ENCODE peak calls at places on chromosomes 1 and 21, in nine cellular contexts. X is transverse colon, F is stomach, I is Panc1, C is GM23338, J is breast epithelium, B is spleen, K is SK-N-MC, V is SK-N-SH. T is an unnamed sample.

GRCh38 chr1:38037481-38037939 is 9.1 kb downstream of the POU3F1 start:
- DNase-seq in K (no peak), F (no peak), J (no peak), C (no peak), V (peak), I (no peak), X (no peak), B (no peak), T (no peak)

GRCh38 chr21:38472709-38473108 is 25.6 kb downstream of the ERG start:
- DNase-seq in I (no peak), J (no peak), K (no peak), B (peak), X (no peak), F (no peak), V (no peak), C (peak), T (no peak)

GRCh38 chr1:56966698-56966999 is 834 bp upstream of the C8B start:
- DNase-seq in C (no peak), F (no peak), V (no peak), K (no peak), X (no peak), B (no peak), I (no peak), J (no peak), T (no peak)

GRCh38 chr1:34165422-34165921 is 442 bp upstream of the CSMD2 start:
- DNase-seq in F (no peak), C (peak), K (no peak), J (no peak), V (peak), X (no peak), I (no peak), B (no peak), T (no peak)

GRCh38 chr1:40638097-40639036 is 27.1 kb downstream of the RIMS3 start:
- DNase-seq in I (no peak), F (no peak), K (no peak), V (no peak), B (no peak), J (no peak), X (no peak), C (peak), T (peak)

GRCh38 chr1:165253818-165254254 is 102.7 kb downstream of the LMX1A start:
- DNase-seq in I (no peak), C (no peak), V (no peak), K (no peak), B (no peak), J (no peak), X (no peak), F (no peak), T (no peak)

GRCh38 chr1:85579619-85580018 is 942 bp upstream of the CCN1 start:
- DNase-seq in X (no peak), C (peak), I (peak), B (no peak), V (no peak), J (peak), F (no peak), K (no peak), T (no peak)

GRCh38 chr1:8379513-8380186 is 61.7 kb downstream of the SLC45A1 start:
- DNase-seq in V (no peak), B (no peak), J (no peak), C (peak), X (no peak), I (no peak), K (no peak), F (no peak), T (no peak)

GRCh38 chr1:24745711-24746582 is 700 bp downstream of the CLIC4 start:
- DNase-seq in F (peak), X (peak), J (peak), B (peak), K (no peak), V (peak), I (no peak), C (peak), T (peak)

GRCh38 chr1:39525366-39526165 is 34.1 kb downstream of the BMP8A start:
- DNase-seq in K (no peak), X (peak), J (no peak), F (peak), C (no peak), B (peak), I (no peak), V (no peak), T (no peak)

GRCh38 chr1:39927538-39927937 is 25.8 kb upstream of the MYCL start:
- DNase-seq in V (no peak), J (peak), X (no peak), B (no peak), K (no peak), I (no peak), F (no peak), C (no peak), T (no peak)

GRCh38 chr1:243263824-243264223 is 8.0 kb downstream of the SDCCAG8 start:
- DNase-seq in C (no peak), X (no peak), K (no peak), J (no peak), V (no peak), B (no peak), F (no peak), I (no peak), T (no peak)

GRCh38 chr21:16942703-16943102 is 570.1 kb upstream of the CXADR start:
- DNase-seq in C (peak), V (peak), B (no peak), X (no peak), F (no peak), J (no peak), K (no peak), I (no peak), T (no peak)

GRCh38 chr21:36610201-36610600 is 88.7 kb upstream of the SIM2 start:
- DNase-seq in X (no peak), K (no peak), C (no peak), V (no peak), F (no peak), I (no peak), J (no peak), B (no peak), T (no peak)

GRCh38 chr21:17925000-17925610 is 105.9 kb upstream of the C21orf91 start:
- DNase-seq in F (peak), X (peak), I (peak), J (no peak), C (peak), K (peak), V (peak), B (no peak), T (no peak)

GRCh38 chr1:27648602-27649305 is 13.8 kb upstream of the FGR start:
- DNase-seq in C (no peak), F (no peak), B (no peak), J (no peak), I (no peak), K (no peak), V (no peak), X (no peak), T (no peak)

GRCh38 chr1:205162301-205162700 is 40.5 kb upstream of the RBBP5 start:
- DNase-seq in J (no peak), B (no peak), C (no peak), K (no peak), X (no peak), I (no peak), F (no peak), V (no peak), T (no peak)

GRCh38 chr21:16532841-16533240 is 803.1 kb downstream of the USP25 start:
- DNase-seq in K (no peak), F (no peak), B (no peak), V (no peak), I (no peak), C (no peak), J (no peak), X (no peak), T (no peak)

GRCh38 chr1:119829636-119830035 is 18.4 kb upstream of the REG4 start:
- DNase-seq in I (no peak), K (no peak), B (no peak), F (no peak), C (no peak), V (no peak), J (no peak), X (no peak), T (no peak)

GRCh38 chr1:211247921-211248320 is 11.2 kb upstream of the RCOR3 start:
- DNase-seq in I (no peak), J (no peak), C (peak), F (no peak), X (no peak), V (peak), B (no peak), K (no peak), T (no peak)

GRCh38 chr1:39825432-39825941 is 36.8 kb upstream of the BMP8B start:
- DNase-seq in V (no peak), I (no peak), J (no peak), B (no peak), X (peak), F (no peak), C (no peak), K (no peak), T (no peak)

GRCh38 chr1:161021168-161021958 is 411 bp upstream of the F11R start:
- DNase-seq in V (peak), X (peak), I (no peak), B (peak), F (peak), C (peak), K (peak), J (peak), T (peak)

GRCh38 chr1:65150583-65151263 is 2.7 kb downstream of the AK4 start:
- DNase-seq in B (no peak), V (no peak), X (no peak), K (no peak), C (peak), F (no peak), I (no peak), J (no peak), T (no peak)

GRCh38 chr1:211566431-211567025 is 12.4 kb downstream of the SLC30A1 start:
- DNase-seq in B (no peak), I (no peak), X (no peak), J (no peak), F (no peak), C (no peak), V (no peak), K (no peak), T (peak)

GRCh38 chr1:9537863-9538668 is 1.2 kb upstream of the SLC25A33 start:
- DNase-seq in K (no peak), F (peak), X (peak), B (peak), I (no peak), C (no peak), V (no peak), J (peak), T (no peak)

GRCh38 chr1:45669859-45670655 is 16.3 kb downstream of the GPBP1L1 start:
- DNase-seq in B (no peak), J (no peak), C (no peak), V (no peak), K (no peak), I (no peak), X (no peak), F (no peak), T (no peak)

GRCh38 chr1:108512239-108513071 is 47.4 kb upstream of the EEIG2 start:
- DNase-seq in K (no peak), F (no peak), B (no peak), C (peak), V (peak), I (no peak), X (no peak), J (no peak), T (no peak)

GRCh38 chr1:154809436-154810413 is 60.4 kb downstream of the KCNN3 start:
- DNase-seq in I (no peak), V (no peak), C (no peak), B (no peak), X (no peak), J (no peak), K (no peak), F (no peak), T (no peak)

DNA sequence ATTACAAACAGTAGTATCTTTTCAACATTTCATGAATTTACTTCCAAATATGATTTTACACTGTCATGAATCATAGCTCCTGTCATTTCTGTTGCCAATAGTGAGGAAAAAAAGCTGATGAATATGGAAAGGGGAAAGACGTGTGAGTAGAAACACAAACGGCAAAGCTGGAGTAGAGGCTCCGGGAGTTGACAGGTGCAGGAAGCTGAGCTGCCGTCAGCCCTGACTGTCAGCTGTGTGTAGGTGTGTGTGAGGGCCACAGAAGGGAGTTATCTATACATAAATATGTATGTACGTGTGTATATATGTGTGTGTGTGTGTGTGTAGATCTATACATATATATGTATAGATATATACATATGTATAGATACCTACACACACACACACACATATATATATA is 416.8 kb downstream of the ZP4 start:
- DNase-seq in I (no peak), X (no peak), C (no peak), J (no peak), V (no peak), K (no peak), B (no peak), F (no peak), T (no peak)
- TF ChIP-seq POLR2AphosphoS5 in I (no peak), X (no peak), C (no peak), J (no peak), V (no peak), K (no peak), B (no peak), F (no peak), T (no peak)

GRCh38 chr1:94550800-94551241 is 9.3 kb upstream of the F3 start:
- DNase-seq in J (no peak), X (no peak), I (no peak), V (peak), C (no peak), B (no peak), K (no peak), F (peak), T (no peak)
- H3K27ac ChIP-seq in J (peak), X (peak), I (no peak), V (peak), C (no peak), B (no peak), K (no peak), F (peak), T (no peak)

GRCh38 chr21:33127154-33127893 is 57.4 kb downstream of the OLIG1 start:
- DNase-seq in K (no peak), I (peak), X (peak), C (peak), V (peak), F (peak), B (peak), J (peak), T (no peak)
- TF ChIP-seq POLR2AphosphoS5 in K (no peak), I (no peak), X (no peak), C (no peak), V (no peak), F (no peak), B (no peak), J (no peak), T (no peak)

DNA sequence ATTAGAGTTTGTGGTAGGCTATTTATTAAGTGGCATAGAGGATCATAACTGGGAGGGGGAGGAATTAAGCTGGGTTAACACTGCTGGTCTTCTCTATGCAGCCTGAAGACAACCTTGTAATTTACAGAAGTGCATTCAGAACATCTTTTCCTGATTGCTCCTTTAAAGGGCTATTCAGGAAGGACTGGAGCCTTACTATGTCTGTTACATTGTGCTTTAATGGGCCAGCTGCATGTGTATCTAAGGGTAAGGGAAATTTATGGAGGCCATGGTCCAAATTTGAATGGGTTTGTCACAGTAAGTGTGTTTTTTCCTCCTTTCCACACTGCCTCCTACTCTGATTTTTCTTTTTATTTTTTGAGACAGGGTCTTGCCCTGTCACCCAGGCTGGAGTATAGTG is 19.6 kb downstream of the C1orf21 start:
- DNase-seq in V (no peak), C (no peak), F (no peak), K (no peak), I (no peak), X (no peak), J (no peak), B (no peak), T (no peak)
- H3K27ac ChIP-seq in V (no peak), C (no peak), F (no peak), K (no peak), I (no peak), X (no peak), J (no peak), B (no peak), T (no peak)